ENCODE peak calls at places on chromosomes 5 and 9, in five cellular contexts. W, D, L, Z and U are unnamed samples.

GRCh38 chr9:2427016-2427891 is 194.3 kb upstream of the VLDLR start:
- DNase-seq in D (peak; percentile 38), Z (no peak), W (no peak), L (no peak), U (no peak)

GRCh38 chr5:148932355-148932935 is 106.0 kb downstream of the ADRB2 start:
- DNase-seq in D (no peak), L (no peak), W (no peak), Z (no peak), U (no peak)

GRCh38 chr5:135131801-135132675 is 98.0 kb upstream of the PITX1 start:
- DNase-seq in W (no peak), D (no peak), Z (no peak), L (no peak), U (no peak)

GRCh38 chr9:130213898-130214761 is 41.9 kb downstream of the NCS1 start:
- DNase-seq in D (no peak), W (no peak), Z (no peak), L (no peak), U (no peak)

GRCh38 chr5:103262422-103262871 is 3.9 kb downstream of the MACIR start:
- DNase-seq in Z (no peak), W (no peak), D (no peak), L (no peak), U (no peak)

GRCh38 chr5:93746406-93747056 is 5.1 kb upstream of the POU5F2 start:
- DNase-seq in L (no peak), D (no peak), W (no peak), Z (no peak), U (no peak)

GRCh38 chr5:30981576-30981975 is 211.9 kb upstream of the CDH6 start:
- DNase-seq in L (no peak), Z (no peak), D (no peak), W (no peak), U (no peak)

GRCh38 chr5:149310947-149311675 is 34.2 kb upstream of the GRPEL2 start:
- DNase-seq in W (no peak), Z (no peak), D (peak; percentile 59), L (no peak), U (no peak)

GRCh38 chr5:143513720-143514119 is 110.2 kb upstream of the NR3C1 start:
- DNase-seq in Z (no peak), D (no peak), W (no peak), L (no peak), U (no peak)

GRCh38 chr9:104386425-104387069 is 117.5 kb upstream of the OR13F1 start:
- DNase-seq in D (no peak), L (no peak), W (no peak), Z (no peak), U (no peak)

GRCh38 chr9:21696411-21696865 is 106.0 kb upstream of the MTAP start:
- DNase-seq in W (no peak), L (no peak), D (no peak), Z (no peak), U (no peak)

GRCh38 chr5:178368278-178368677 is 135.7 kb upstream of the PHYKPL start:
- DNase-seq in W (no peak), D (no peak), L (no peak), Z (no peak), U (no peak)

GRCh38 chr5:14218011-14218410 is 74.9 kb downstream of the TRIO start:
- DNase-seq in Z (no peak), W (no peak), D (no peak), L (no peak), U (no peak)

GRCh38 chr5:169626779-169627178 is 10.3 kb upstream of the DOCK2 start:
- DNase-seq in Z (no peak), W (no peak), D (no peak), L (no peak), U (no peak)

GRCh38 chr5:54024466-54024865 is 285.9 kb downstream of the ARL15 start:
- DNase-seq in L (no peak), Z (no peak), W (no peak), D (no peak), U (no peak)

GRCh38 chr9:104941597-104941996 is 13.6 kb upstream of the ABCA1 start:
- DNase-seq in Z (no peak), D (no peak), L (no peak), W (no peak), U (no peak)

GRCh38 chr5:167721926-167722440 is 569.5 kb upstream of the WWC1 start:
- DNase-seq in L (no peak), D (no peak), W (no peak), Z (no peak), U (no peak)

GRCh38 chr9:98523231-98523901 is 185.4 kb downstream of the GABBR2 start:
- DNase-seq in L (no peak), W (no peak), D (no peak), Z (no peak), U (no peak)